ENCODE peak calls at places on chromosomes 7 and 10, in five cellular contexts. One of them, this sample, is unnamed.

GRCh38 chr7:127879436-127879835 is 151.8 kb downstream of the LRRC4 start:
- DNase-seq in CD8-positive, alpha-beta T cell: no peak
- DNase-seq in hepatocyte: no peak
- DNase-seq in tibial nerve: no peak
- DNase-seq in GM10248: no peak
- DNase-seq in this sample: no peak

GRCh38 chr10:98312816-98313215 is 44.8 kb upstream of the LOXL4 start:
- DNase-seq in CD8-positive, alpha-beta T cell: no peak
- DNase-seq in hepatocyte: no peak
- DNase-seq in tibial nerve: no peak
- DNase-seq in GM10248: no peak
- DNase-seq in this sample: no peak

GRCh38 chr10:91617073-91617580 is 15.7 kb downstream of the PPP1R3C start:
- DNase-seq in CD8-positive, alpha-beta T cell: no peak
- DNase-seq in hepatocyte: no peak
- DNase-seq in tibial nerve: no peak
- DNase-seq in GM10248: no peak
- DNase-seq in this sample: no peak

GRCh38 chr7:77697535-77697831 is 1.2 kb downstream of the RSBN1L start:
- DNase-seq in CD8-positive, alpha-beta T cell: no peak
- DNase-seq in hepatocyte: no peak
- DNase-seq in tibial nerve: peak; percentile 26
- DNase-seq in GM10248: no peak
- DNase-seq in this sample: no peak

GRCh38 chr10:48306870-48307531 is 524 bp downstream of the MAPK8 start:
- DNase-seq in CD8-positive, alpha-beta T cell: peak; percentile 81
- DNase-seq in hepatocyte: peak; percentile 77
- DNase-seq in tibial nerve: peak; percentile 22
- DNase-seq in GM10248: peak; percentile 55
- DNase-seq in this sample: no peak

GRCh38 chr7:373818-374705 is 84.1 kb downstream of the FOXL3 start:
- DNase-seq in CD8-positive, alpha-beta T cell: no peak
- DNase-seq in hepatocyte: no peak
- DNase-seq in tibial nerve: peak; percentile 6
- DNase-seq in GM10248: no peak
- DNase-seq in this sample: no peak

GRCh38 chr10:72753760-72754231 is 61.9 kb downstream of the MCU start:
- DNase-seq in CD8-positive, alpha-beta T cell: no peak
- DNase-seq in hepatocyte: no peak
- DNase-seq in tibial nerve: no peak
- DNase-seq in GM10248: no peak
- DNase-seq in this sample: no peak

GRCh38 chr10:3516626-3517255 is 268.3 kb downstream of the KLF6 start:
- DNase-seq in CD8-positive, alpha-beta T cell: no peak
- DNase-seq in hepatocyte: no peak
- DNase-seq in tibial nerve: no peak
- DNase-seq in GM10248: no peak
- DNase-seq in this sample: no peak

GRCh38 chr7:138000081-138000701 is 1.7 kb downstream of the CREB3L2 start:
- DNase-seq in CD8-positive, alpha-beta T cell: no peak
- DNase-seq in hepatocyte: peak; percentile 70
- DNase-seq in tibial nerve: peak; percentile 55
- DNase-seq in GM10248: no peak
- DNase-seq in this sample: no peak

GRCh38 chr10:8811201-8811600 is 756.7 kb downstream of the GATA3 start:
- DNase-seq in CD8-positive, alpha-beta T cell: no peak
- DNase-seq in hepatocyte: no peak
- DNase-seq in tibial nerve: no peak
- DNase-seq in GM10248: no peak
- DNase-seq in this sample: no peak

GRCh38 chr7:90178592-90179279 is 24.5 kb downstream of the STEAP1 start:
- DNase-seq in CD8-positive, alpha-beta T cell: no peak
- DNase-seq in hepatocyte: peak; percentile 15
- DNase-seq in tibial nerve: no peak
- DNase-seq in GM10248: peak; percentile 34
- DNase-seq in this sample: no peak

GRCh38 chr7:100735730-100736129 is 2.3 kb downstream of the ZAN start:
- DNase-seq in CD8-positive, alpha-beta T cell: no peak
- DNase-seq in hepatocyte: no peak
- DNase-seq in tibial nerve: no peak
- DNase-seq in GM10248: no peak
- DNase-seq in this sample: no peak

GRCh38 chr10:34638405-34639054 is 176.6 kb downstream of the PARD3 start:
- DNase-seq in CD8-positive, alpha-beta T cell: peak; percentile 57
- DNase-seq in hepatocyte: peak; percentile 88
- DNase-seq in tibial nerve: peak; percentile 85
- DNase-seq in GM10248: peak; percentile 49
- DNase-seq in this sample: peak; percentile 89

GRCh38 chr10:103548581-103549348 is 55.3 kb downstream of the NEURL1 start:
- DNase-seq in CD8-positive, alpha-beta T cell: no peak
- DNase-seq in hepatocyte: peak; percentile 7
- DNase-seq in tibial nerve: no peak
- DNase-seq in GM10248: no peak
- DNase-seq in this sample: no peak

GRCh38 chr7:156155988-156156733 is 343.9 kb upstream of the SHH start:
- DNase-seq in CD8-positive, alpha-beta T cell: no peak
- DNase-seq in hepatocyte: no peak
- DNase-seq in tibial nerve: no peak
- DNase-seq in GM10248: no peak
- DNase-seq in this sample: no peak

GRCh38 chr10:23656735-23657134 is 217.9 kb downstream of the OTUD1 start:
- DNase-seq in CD8-positive, alpha-beta T cell: no peak
- DNase-seq in hepatocyte: peak; percentile 18
- DNase-seq in tibial nerve: no peak
- DNase-seq in GM10248: no peak
- DNase-seq in this sample: no peak

GRCh38 chr7:92830532-92831110 is 5.8 kb downstream of the CDK6 start:
- DNase-seq in CD8-positive, alpha-beta T cell: no peak
- DNase-seq in hepatocyte: no peak
- DNase-seq in tibial nerve: no peak
- DNase-seq in GM10248: no peak
- DNase-seq in this sample: no peak

GRCh38 chr10:104035817-104036384 is 49.8 kb downstream of the COL17A1 start:
- DNase-seq in CD8-positive, alpha-beta T cell: no peak
- DNase-seq in hepatocyte: no peak
- DNase-seq in tibial nerve: no peak
- DNase-seq in GM10248: peak; percentile 6
- DNase-seq in this sample: no peak

GRCh38 chr7:101630591-101630990 is 1.5 kb upstream of the MYL10 start:
- DNase-seq in CD8-positive, alpha-beta T cell: no peak
- DNase-seq in hepatocyte: peak; percentile 14
- DNase-seq in tibial nerve: no peak
- DNase-seq in GM10248: no peak
- DNase-seq in this sample: no peak

GRCh38 chr7:121167971-121168370 is 160.8 kb upstream of the WNT16 start:
- DNase-seq in CD8-positive, alpha-beta T cell: no peak
- DNase-seq in hepatocyte: no peak
- DNase-seq in tibial nerve: no peak
- DNase-seq in GM10248: no peak
- DNase-seq in this sample: no peak

GRCh38 chr10:130463876-130464360 is 327.7 kb downstream of the GLRX3 start:
- DNase-seq in CD8-positive, alpha-beta T cell: no peak
- DNase-seq in hepatocyte: no peak
- DNase-seq in tibial nerve: no peak
- DNase-seq in GM10248: no peak
- DNase-seq in this sample: no peak

GRCh38 chr10:108421256-108421655 is 1256.8 kb upstream of the SORCS1 start:
- DNase-seq in CD8-positive, alpha-beta T cell: no peak
- DNase-seq in hepatocyte: peak; percentile 38
- DNase-seq in tibial nerve: no peak
- DNase-seq in GM10248: no peak
- DNase-seq in this sample: no peak

GRCh38 chr10:126705951-126706565 is 35.6 kb upstream of the C10orf90 start:
- DNase-seq in CD8-positive, alpha-beta T cell: no peak
- DNase-seq in hepatocyte: no peak
- DNase-seq in tibial nerve: no peak
- DNase-seq in GM10248: no peak
- DNase-seq in this sample: no peak

GRCh38 chr7:110531186-110531585 is 559.7 kb upstream of the LRRN3 start:
- DNase-seq in CD8-positive, alpha-beta T cell: no peak
- DNase-seq in hepatocyte: peak; percentile 1
- DNase-seq in tibial nerve: no peak
- DNase-seq in GM10248: no peak
- DNase-seq in this sample: no peak

GRCh38 chr7:32680259-32681173 is 185.2 kb downstream of the AVL9 start:
- DNase-seq in CD8-positive, alpha-beta T cell: no peak
- DNase-seq in hepatocyte: peak; percentile 12
- DNase-seq in tibial nerve: no peak
- DNase-seq in GM10248: no peak
- DNase-seq in this sample: no peak

GRCh38 chr10:100737359-100738054 is 7.9 kb upstream of the PAX2 start:
- DNase-seq in CD8-positive, alpha-beta T cell: no peak
- DNase-seq in hepatocyte: no peak
- DNase-seq in tibial nerve: no peak
- DNase-seq in GM10248: no peak
- DNase-seq in this sample: no peak

GRCh38 chr10:132982301-132982989 is 40.1 kb upstream of the CFAP46 start:
- DNase-seq in CD8-positive, alpha-beta T cell: no peak
- DNase-seq in hepatocyte: no peak
- DNase-seq in tibial nerve: no peak
- DNase-seq in GM10248: no peak
- DNase-seq in this sample: no peak

GRCh38 chr10:86711957-86712708 is 43.8 kb downstream of the LDB3 start:
- DNase-seq in CD8-positive, alpha-beta T cell: no peak
- DNase-seq in hepatocyte: no peak
- DNase-seq in tibial nerve: no peak
- DNase-seq in GM10248: peak; percentile 80
- DNase-seq in this sample: peak; percentile 37

GRCh38 chr7:1620835-1621234 is 49.2 kb upstream of the ELFN1 start:
- DNase-seq in CD8-positive, alpha-beta T cell: no peak
- DNase-seq in hepatocyte: no peak
- DNase-seq in tibial nerve: no peak
- DNase-seq in GM10248: no peak
- DNase-seq in this sample: no peak
- TF ChIP-seq CTCF in CD8-positive, alpha-beta T cell: no peak
- TF ChIP-seq CTCF in hepatocyte: no peak
- TF ChIP-seq CTCF in tibial nerve: no peak
- TF ChIP-seq CTCF in GM10248: no peak
- TF ChIP-seq CTCF in this sample: no peak

DNA sequence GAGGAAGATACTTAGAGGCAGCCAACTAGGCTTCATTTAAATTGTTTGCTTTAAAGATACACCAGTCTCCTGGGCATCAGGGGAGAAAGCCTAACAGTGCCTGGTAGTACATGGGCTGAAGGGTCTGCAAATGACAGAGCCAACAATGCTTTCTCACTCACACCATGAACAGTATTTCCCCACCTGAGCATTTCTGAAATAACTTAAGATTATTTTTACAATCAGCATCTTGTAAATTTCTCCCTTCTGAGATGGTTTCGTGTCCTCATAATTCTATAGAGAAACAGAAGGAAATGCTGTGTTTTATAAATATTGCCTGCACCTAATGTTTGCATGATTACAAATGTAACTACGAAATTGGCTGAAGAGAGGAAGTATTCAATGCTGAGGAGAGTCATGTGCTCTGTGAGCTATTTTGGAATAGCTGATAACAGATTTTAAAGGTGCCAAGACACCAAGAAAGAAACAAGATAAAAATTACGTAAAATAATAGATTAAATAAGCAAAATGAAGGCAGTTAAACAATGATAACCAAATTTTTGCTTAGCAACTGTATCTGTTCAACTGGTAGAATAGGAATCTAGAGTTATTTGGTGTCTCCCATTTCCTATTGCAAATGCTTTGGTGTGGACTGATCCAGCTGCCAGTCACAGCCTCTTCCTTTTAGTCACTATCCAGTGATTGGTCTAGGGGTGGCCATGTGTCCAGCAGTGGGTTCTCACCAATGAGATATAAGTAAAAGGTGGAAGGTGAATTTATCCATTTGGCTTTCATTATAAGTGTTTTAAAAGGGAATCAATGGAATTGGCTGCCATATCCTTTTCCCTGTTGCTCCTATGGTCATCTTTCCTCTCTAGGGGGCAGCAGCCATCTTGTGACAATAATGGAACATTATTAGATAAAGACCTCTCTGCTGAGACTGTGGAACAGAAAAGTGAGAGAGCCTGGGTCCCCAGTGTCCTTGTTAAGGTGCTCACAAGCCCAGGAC is 167.9 kb upstream of the SLC26A5 start:
- DNase-seq in CD8-positive, alpha-beta T cell: no peak
- DNase-seq in hepatocyte: peak; percentile 8
- DNase-seq in tibial nerve: no peak
- DNase-seq in GM10248: no peak
- DNase-seq in this sample: no peak
- TF ChIP-seq CTCF in CD8-positive, alpha-beta T cell: no peak
- TF ChIP-seq CTCF in hepatocyte: no peak
- TF ChIP-seq CTCF in tibial nerve: no peak
- TF ChIP-seq CTCF in GM10248: no peak
- TF ChIP-seq CTCF in this sample: no peak

DNA sequence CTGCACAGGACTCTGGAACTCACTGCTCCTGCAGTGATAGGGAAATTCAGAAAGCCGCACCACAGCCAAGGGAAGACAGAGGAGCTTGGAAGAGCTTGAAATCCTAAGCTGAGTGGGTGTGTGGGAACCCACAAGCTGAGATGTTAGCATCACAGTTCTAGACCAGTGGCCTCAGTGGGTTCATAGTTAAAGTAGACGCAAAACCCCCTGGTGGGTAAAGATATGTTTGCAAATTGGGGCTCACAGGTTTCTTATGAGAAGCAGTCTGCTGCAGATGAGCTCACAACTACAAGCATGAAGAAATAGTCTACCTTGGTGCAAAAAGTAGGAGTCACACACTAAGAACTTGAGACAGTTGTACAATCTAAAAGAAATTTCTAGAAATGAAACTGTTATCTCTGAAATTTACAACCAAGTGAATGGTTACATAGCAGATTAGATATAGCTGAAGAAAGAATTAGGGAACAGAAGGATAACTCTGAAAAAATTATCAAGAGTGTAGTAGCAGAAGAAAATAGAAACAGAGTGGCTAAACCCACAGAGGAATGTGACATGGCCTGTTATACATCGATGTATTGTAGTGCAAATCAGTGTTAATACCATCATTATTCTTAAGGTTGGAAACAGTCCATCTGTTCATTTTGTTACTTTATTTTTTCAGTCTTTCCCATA is 77.2 kb downstream of the DYNC2I1 start:
- DNase-seq in CD8-positive, alpha-beta T cell: no peak
- DNase-seq in hepatocyte: no peak
- DNase-seq in tibial nerve: no peak
- DNase-seq in GM10248: no peak
- DNase-seq in this sample: no peak
- TF ChIP-seq CTCF in CD8-positive, alpha-beta T cell: no peak
- TF ChIP-seq CTCF in hepatocyte: no peak
- TF ChIP-seq CTCF in tibial nerve: no peak
- TF ChIP-seq CTCF in GM10248: no peak
- TF ChIP-seq CTCF in this sample: no peak

DNA sequence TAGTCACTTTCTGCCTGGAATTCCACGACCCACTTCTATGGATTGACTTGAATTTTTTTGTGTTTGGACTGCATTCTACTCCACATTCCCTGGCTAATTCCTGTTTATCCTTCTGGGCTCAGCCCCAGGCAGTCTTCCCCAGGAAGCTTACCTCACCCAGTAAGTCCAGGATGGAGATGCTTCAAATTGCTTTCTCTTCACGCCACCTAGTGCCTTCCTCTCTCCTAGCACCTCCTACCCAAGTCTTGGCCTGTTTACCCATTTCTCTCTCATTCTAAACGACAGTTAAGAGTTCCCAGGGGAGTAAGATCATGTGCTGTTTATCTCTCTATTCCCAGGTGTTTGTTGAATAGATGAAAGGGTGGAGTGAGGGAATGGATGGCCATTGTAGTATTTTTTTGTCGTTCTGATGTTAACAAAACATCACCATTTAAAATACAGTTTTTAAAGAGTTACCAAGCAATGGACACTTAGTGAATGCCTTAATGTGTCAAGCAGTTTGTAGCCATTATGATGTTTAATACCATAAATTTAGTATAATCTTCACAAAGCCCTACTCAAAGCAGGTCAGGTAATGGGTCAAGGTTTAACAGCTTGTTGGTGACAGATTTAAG is 45.5 kb upstream of the TARP start:
- DNase-seq in CD8-positive, alpha-beta T cell: no peak
- DNase-seq in hepatocyte: peak; percentile 76
- DNase-seq in tibial nerve: no peak
- DNase-seq in GM10248: peak; percentile 68
- DNase-seq in this sample: no peak
- TF ChIP-seq CTCF in CD8-positive, alpha-beta T cell: peak; percentile 39
- TF ChIP-seq CTCF in hepatocyte: peak; percentile 61
- TF ChIP-seq CTCF in tibial nerve: peak; percentile 27
- TF ChIP-seq CTCF in GM10248: peak; percentile 61
- TF ChIP-seq CTCF in this sample: no peak